ENCODE peak calls at places on chromosomes 7 and 10, in six cellular contexts. W is spleen, X is A549, K is IMR-90, Z is transverse colon, U is Peyer's patch. I is an unnamed sample.

GRCh38 chr10:133162910-133163856 is 3.2 kb downstream of the KNDC1 start:
- DNase-seq in W (no peak), K (no peak), X (no peak), U (peak; percentile 30), Z (no peak), I (no peak)

GRCh38 chr7:156735861-156736260 is 95.3 kb downstream of the RNF32 start:
- DNase-seq in K (peak; percentile 45), Z (no peak), W (no peak), U (no peak), X (no peak), I (no peak)

GRCh38 chr10:31820794-31821369 is 107.7 kb downstream of the ARHGAP12 start:
- DNase-seq in K (peak; percentile 31), W (no peak), X (no peak), Z (no peak), U (no peak), I (no peak)

GRCh38 chr7:55534262-55534915 is 37.9 kb downstream of the VOPP1 start:
- DNase-seq in U (peak; percentile 87), Z (peak; percentile 78), W (peak; percentile 90), X (no peak), K (peak; percentile 81), I (no peak)

GRCh38 chr7:141153231-141153630 is 79.4 kb downstream of the TMEM178B start:
- DNase-seq in W (no peak), U (no peak), K (no peak), Z (no peak), X (no peak), I (no peak)

GRCh38 chr7:28112883-28113540 is 67.6 kb downstream of the JAZF1 start:
- DNase-seq in K (no peak), Z (no peak), X (no peak), W (no peak), U (no peak), I (no peak)

GRCh38 chr7:50265968-50266694 is 38.4 kb upstream of the IKZF1 start:
- DNase-seq in K (no peak), U (peak; percentile 48), Z (no peak), W (no peak), X (no peak), I (no peak)

GRCh38 chr7:19413444-19413965 is 268.3 kb upstream of the FERD3L start:
- DNase-seq in W (no peak), K (peak; percentile 90), U (no peak), X (no peak), Z (no peak), I (no peak)

GRCh38 chr7:17994079-17994478 is 33.6 kb downstream of the PRPS1L1 start:
- DNase-seq in X (no peak), K (no peak), U (no peak), Z (no peak), W (no peak), I (no peak)

GRCh38 chr10:71323407-71323806 is 4.3 kb downstream of the SLC29A3 start:
- DNase-seq in U (no peak), Z (no peak), K (peak; percentile 33), W (no peak), X (peak; percentile 43), I (no peak)

GRCh38 chr7:134355925-134356324 is 39.2 kb upstream of the SLC35B4 start:
- DNase-seq in X (no peak), K (no peak), Z (no peak), U (no peak), W (no peak), I (no peak)

GRCh38 chr10:16653223-16653622 is 131.5 kb upstream of the C1QL3 start:
- DNase-seq in U (no peak), X (no peak), Z (no peak), W (no peak), K (no peak), I (no peak)

GRCh38 chr10:81696609-81697388 is 178.2 kb upstream of the NRG3 start:
- DNase-seq in K (no peak), W (peak; percentile 54), X (no peak), Z (no peak), U (no peak), I (peak; percentile 47)

GRCh38 chr10:119667562-119668328 is 16.6 kb downstream of the BAG3 start:
- DNase-seq in W (no peak), X (peak; percentile 92), K (peak; percentile 98), Z (peak; percentile 33), U (no peak), I (peak; percentile 89)

GRCh38 chr7:35555934-35556333 is 139.0 kb downstream of the HERPUD2 start:
- DNase-seq in W (no peak), X (no peak), K (peak; percentile 16), U (no peak), Z (no peak), I (no peak)

GRCh38 chr10:62665771-62666170 is 138.7 kb upstream of the ADO start:
- DNase-seq in U (no peak), K (no peak), Z (no peak), X (no peak), W (no peak), I (no peak)

GRCh38 chr10:79502561-79503309 is 9.6 kb upstream of the EIF5AL1 start:
- DNase-seq in X (no peak), U (no peak), K (no peak), W (no peak), Z (no peak), I (peak; percentile 19)

GRCh38 chr10:63396123-63396719 is 69.6 kb downstream of the JMJD1C start:
- DNase-seq in Z (no peak), X (no peak), W (no peak), U (no peak), K (no peak), I (no peak)

GRCh38 chr7:50610521-50611277 is 45.5 kb upstream of the DDC start:
- DNase-seq in K (peak; percentile 37), X (no peak), W (no peak), Z (no peak), U (peak; percentile 64), I (no peak)

GRCh38 chr7:103680161-103681144 is 234.4 kb upstream of the SLC26A5 start:
- DNase-seq in X (no peak), Z (no peak), W (no peak), U (no peak), K (no peak), I (no peak)

GRCh38 chr7:108406474-108406873 is 49.8 kb downstream of the NRCAM start:
- DNase-seq in U (no peak), W (no peak), Z (no peak), K (peak; percentile 22), X (no peak), I (no peak)

GRCh38 chr7:117012284-117013174 is 59.2 kb downstream of the ST7 start:
- DNase-seq in K (peak; percentile 66), W (no peak), X (peak; percentile 60), Z (no peak), U (no peak), I (no peak)

GRCh38 chr7:20189852-20190251 is 27.3 kb downstream of the MACC1 start:
- DNase-seq in K (no peak), Z (no peak), U (no peak), W (no peak), X (no peak), I (no peak)

GRCh38 chr10:97096327-97097153 is 89.2 kb downstream of the SLIT1 start:
- DNase-seq in K (no peak), X (no peak), U (no peak), Z (no peak), W (no peak), I (peak; percentile 20)

GRCh38 chr7:101088858-101089529 is 3.7 kb downstream of the TRIM56 start:
- DNase-seq in Z (no peak), K (no peak), U (no peak), X (no peak), W (no peak), I (no peak)
- TF ChIP-seq POLR2A in Z (no peak), K (no peak), U (no peak), X (no peak), W (no peak), I (no peak)

DNA sequence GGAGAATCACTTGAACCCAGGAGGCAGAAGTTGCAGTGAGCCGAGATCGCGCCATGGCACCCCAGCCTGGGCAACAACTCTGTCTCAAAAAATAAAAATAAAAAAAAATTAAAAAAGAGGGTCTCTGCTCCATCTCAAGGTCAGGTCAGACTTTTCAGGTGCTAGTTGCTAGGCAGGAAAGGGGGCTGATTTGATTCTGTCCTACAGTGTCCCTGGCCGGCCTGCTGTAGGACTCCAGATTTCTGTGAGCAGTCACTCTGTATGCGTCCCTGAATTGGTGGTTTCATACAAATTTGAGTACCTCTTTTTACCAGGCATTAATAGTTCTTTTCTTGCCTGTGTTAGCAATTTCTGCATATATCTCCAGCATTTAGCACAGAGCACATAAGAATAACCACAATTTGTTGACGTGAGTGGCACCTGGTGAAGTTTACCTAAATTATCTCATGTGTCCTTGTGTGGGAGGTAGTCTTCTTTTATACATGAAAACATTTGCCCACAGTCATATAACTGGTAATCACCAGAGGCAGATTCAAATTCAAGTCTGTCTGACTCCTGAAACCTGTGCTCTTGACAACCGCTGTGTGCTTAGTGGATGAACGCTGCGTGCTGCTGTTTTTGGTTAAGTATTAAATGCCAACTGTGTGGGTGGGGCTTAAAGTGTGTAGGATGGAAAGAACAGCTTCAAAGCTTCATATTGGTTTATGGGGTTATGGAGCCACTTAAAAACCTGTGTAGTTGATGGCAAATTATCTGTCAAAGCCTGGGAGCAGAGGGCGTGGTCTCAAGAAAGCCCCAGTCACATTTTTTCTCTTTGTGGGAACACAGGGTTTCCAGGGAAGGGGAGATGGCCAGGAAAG is 3.2 kb upstream of the ZNF775 start:
- DNase-seq in X (no peak), K (no peak), U (peak; percentile 46), Z (peak; percentile 46), W (no peak), I (no peak)
- H3K4me1 ChIP-seq in X (peaks cover 37% of the 10 kb centered on the region), K (peaks cover 14% of the 10 kb centered on the region), U (peaks cover 65% of the 10 kb centered on the region), Z (peaks cover 77% of the 10 kb centered on the region), W (peaks cover 83% of the 10 kb centered on the region), I (peaks cover 31% of the 10 kb centered on the region)

DNA sequence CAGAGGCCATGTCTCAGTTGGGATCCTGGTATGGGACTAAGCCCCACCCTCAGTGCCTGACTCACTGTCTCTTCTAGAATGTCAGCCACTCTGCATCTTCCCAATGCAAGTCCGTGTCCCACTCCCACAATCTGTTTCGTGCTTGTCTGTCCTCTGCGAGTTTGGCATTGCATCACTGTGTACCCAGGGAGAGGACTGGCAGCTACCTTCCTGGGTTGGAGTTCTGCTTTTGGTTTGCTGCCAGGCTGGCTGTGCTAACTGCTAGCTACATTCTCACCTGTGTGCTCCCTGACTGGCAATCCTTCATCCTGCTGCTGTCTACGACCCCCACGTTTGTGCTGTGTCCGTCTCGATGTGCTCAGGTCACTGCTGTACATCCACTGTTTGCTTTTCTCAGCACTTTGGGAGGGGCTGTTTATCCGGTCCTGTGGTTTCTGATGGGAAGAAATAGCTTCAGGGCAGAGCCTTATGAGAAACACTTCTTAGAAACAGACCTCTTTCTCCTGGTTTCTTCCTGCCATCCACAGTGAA is 56.0 kb upstream of the GLI3 start:
- DNase-seq in K (no peak), Z (no peak), W (no peak), X (no peak), U (no peak), I (peak; percentile 66)
- H3K27ac ChIP-seq in K (no peak overlapping the region), Z (no peak overlapping the region), W (no peak overlapping the region), X (no peak overlapping the region), U (no peak overlapping the region), I (no peak overlapping the region)

DNA sequence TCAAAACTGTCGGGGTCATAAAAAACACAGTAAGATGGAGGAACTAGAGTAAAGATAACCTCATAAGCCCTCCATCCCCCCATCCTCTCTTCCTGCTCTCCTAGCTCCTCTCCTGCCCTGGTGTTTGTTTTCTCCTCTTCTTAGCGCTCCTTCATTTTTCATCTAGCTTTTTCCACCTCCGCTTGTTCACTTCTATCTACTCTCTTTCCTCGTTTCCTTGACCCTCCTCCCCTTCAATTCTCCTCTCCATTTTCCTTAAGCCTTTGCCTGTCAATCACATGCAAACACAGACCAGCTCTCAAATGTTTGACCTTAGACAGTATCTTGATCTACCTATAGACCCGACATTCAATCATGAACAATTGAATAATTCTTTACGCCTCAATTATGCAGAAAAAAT is 10.0 kb downstream of the NCAPG2 start:
- DNase-seq in U (no peak), Z (no peak), W (no peak), X (no peak), K (no peak), I (no peak)
- TF ChIP-seq POLR2A in U (no peak), Z (no peak), W (no peak), X (no peak), K (no peak), I (no peak)